ENCODE peak calls at places on chromosomes 4 and X, in seven cellular contexts. R, X, M, Y, F, Z and E are unnamed samples.
A peak's percentile ranks its signal among the peaks of the same experiment; 100 is the strongest.

GRCh38 chr4:152509595-152510209 is 26.2 kb downstream of the FBXW7 start:
- DNase-seq in Z (no peak), F (no peak), X (no peak), M (no peak), R (no peak), Y (no peak), E (no peak)

GRCh38 chr4:7134737-7135388 is 57.5 kb upstream of the SORCS2 start:
- DNase-seq in Y (peak; percentile 26), Z (peak; percentile 74), X (peak; percentile 70), F (no peak), R (peak; percentile 15), M (no peak), E (peak; percentile 97)

GRCh38 chr4:1241466-1241935 is 7.4 kb downstream of the CTBP1 start:
- DNase-seq in R (no peak), Y (no peak), F (no peak), M (peak; percentile 56), Z (no peak), X (no peak), E (no peak)

GRCh38 chr4:122450847-122451246 is 5.7 kb downstream of the IL2 start:
- DNase-seq in R (no peak), F (peak; percentile 74), Z (no peak), Y (no peak), M (no peak), X (no peak), E (peak; percentile 8)

GRCh38 chr4:19224820-19225219 is 1026.9 kb upstream of the SLIT2 start:
- DNase-seq in F (peak; percentile 38), X (no peak), Z (no peak), M (no peak), Y (no peak), R (no peak), E (peak; percentile 63)

GRCh38 chrX:41634284-41634683 is 54.5 kb upstream of the GPR34 start:
- DNase-seq in Z (no peak), Y (no peak), M (no peak), F (no peak), R (no peak), X (no peak), E (peak; percentile 31)

GRCh38 chrX:134542485-134542884 is 82.5 kb downstream of the HPRT1 start:
- DNase-seq in F (no peak), X (no peak), Y (no peak), R (peak; percentile 51), Z (peak; percentile 50), M (no peak), E (peak; percentile 61)

GRCh38 chr4:121139533-121140222 is 24.4 kb downstream of the TNIP3 start:
- DNase-seq in F (no peak), M (no peak), Y (no peak), Z (no peak), R (no peak), X (no peak), E (peak; percentile 56)

GRCh38 chr4:125573368-125573767 is 258.6 kb downstream of the FAT4 start:
- DNase-seq in M (no peak), R (no peak), X (no peak), Y (no peak), Z (no peak), F (no peak), E (no peak)

GRCh38 chrX:103356023-103356798 is at the start of gene TCEAL9:
- DNase-seq in R (peak; percentile 40), M (peak; percentile 49), X (peak; percentile 52), Y (peak; percentile 50), F (peak; percentile 65), Z (peak; percentile 71), E (peak; percentile 84)

GRCh38 chr4:57100979-57101629 is 9.1 kb downstream of the IGFBP7 start:
- DNase-seq in R (no peak), F (no peak), M (no peak), X (no peak), Z (no peak), Y (no peak), E (peak; percentile 51)

GRCh38 chr4:137125011-137125410 is 407.3 kb downstream of the PCDH18 start:
- DNase-seq in R (peak; percentile 11), F (no peak), M (no peak), Y (no peak), X (no peak), Z (no peak), E (peak; percentile 23)

GRCh38 chr4:56979674-56980073 is 978 bp downstream of the POLR2B start:
- DNase-seq in Z (no peak), F (peak; percentile 37), Y (no peak), X (no peak), R (peak; percentile 19), M (no peak), E (no peak)

GRCh38 chr4:141497627-141498026 is 138.8 kb upstream of the IL15 start:
- DNase-seq in F (no peak), M (no peak), Z (no peak), X (no peak), R (no peak), Y (no peak), E (no peak)

GRCh38 chr4:8705161-8706145 is 112.9 kb downstream of the CPZ start:
- DNase-seq in F (peak; percentile 78), Z (no peak), X (no peak), Y (no peak), R (no peak), M (peak; percentile 40), E (no peak)

GRCh38 chrX:109475174-109475891 is 6.6 kb downstream of the GUCY2F start:
- DNase-seq in F (peak; percentile 91), X (peak; percentile 44), Y (peak; percentile 26), R (peak; percentile 26), Z (peak; percentile 60), M (peak; percentile 31), E (peak; percentile 55)

GRCh38 chr4:113636877-113637276 is 124.7 kb downstream of the CAMK2D start:
- DNase-seq in Z (no peak), Y (no peak), F (no peak), R (peak; percentile 18), M (no peak), X (no peak), E (peak; percentile 81)

GRCh38 chrX:989959-990510 is 222.4 kb downstream of the CRLF2 start:
- DNase-seq in Z (peak; percentile 94), R (no peak), M (no peak), F (peak; percentile 34), X (peak; percentile 93), Y (peak; percentile 68), E (peak; percentile 68)

GRCh38 chrX:69305333-69306062 is 140.2 kb upstream of the PJA1 start:
- DNase-seq in F (peak; percentile 89), Y (no peak), M (no peak), Z (no peak), X (no peak), R (no peak), E (no peak)

GRCh38 chr4:156778606-156779005 is 193.0 kb downstream of the PDGFC start:
- DNase-seq in F (no peak), Z (no peak), R (no peak), X (no peak), Y (no peak), M (no peak), E (peak; percentile 77)

DNA sequence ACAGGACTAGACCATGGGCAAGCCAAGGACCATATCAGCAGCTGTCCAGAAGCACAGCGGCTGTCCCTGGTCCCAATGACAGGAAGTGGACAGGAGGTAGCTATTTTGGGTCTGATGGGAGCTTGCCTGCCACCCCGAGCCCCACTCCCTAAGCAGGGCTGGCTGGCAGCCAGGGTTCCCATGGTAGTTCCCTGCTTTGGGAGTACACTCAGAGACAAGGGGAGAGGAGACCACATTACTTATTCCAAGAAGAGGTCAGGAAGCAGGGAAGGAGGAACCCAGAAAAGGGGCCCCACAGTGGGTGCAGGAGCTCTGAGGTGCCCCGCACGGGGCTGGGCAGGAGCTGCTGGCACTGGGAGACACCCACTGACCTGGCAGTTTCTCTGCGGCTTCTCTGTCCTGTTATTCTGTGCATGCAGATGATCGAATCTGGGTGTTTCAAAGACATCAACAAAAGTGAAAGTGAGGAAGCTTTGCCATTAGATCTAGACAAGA is 36.3 kb downstream of the HTT-AS start:
- DNase-seq in R (no peak), F (no peak), X (no peak), Z (no peak), Y (no peak), M (no peak), E (peak; percentile 10)
- H3K4me3 ChIP-seq in R (no peak overlapping the region), F (no peak overlapping the region), X (no peak overlapping the region), Z (peak overlapping the region; percentile 5), Y (peak overlapping the region; percentile 19), M (no peak overlapping the region), E (no peak overlapping the region)

DNA sequence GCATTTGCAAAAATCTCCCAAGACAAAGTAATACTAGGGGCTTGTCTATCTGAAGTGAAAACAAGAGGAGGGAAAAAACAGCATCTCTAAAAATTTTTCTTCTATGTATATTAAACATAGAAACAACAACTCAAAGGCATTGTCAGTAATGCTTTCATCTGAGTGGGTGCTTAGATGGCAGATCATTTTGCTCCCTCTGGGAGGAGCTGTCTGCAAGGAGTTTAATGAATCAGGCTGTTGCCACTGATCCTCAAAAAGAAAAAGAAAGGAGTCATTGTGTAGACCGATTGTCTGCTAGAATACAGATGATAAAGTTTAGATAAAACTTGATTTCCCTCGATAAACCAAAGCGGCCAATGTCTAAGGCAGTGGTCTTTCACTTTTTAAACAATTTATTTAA is 49.7 kb upstream of the KLHL8 start:
- DNase-seq in Y (no peak), Z (no peak), M (no peak), R (peak; percentile 5), X (no peak), F (peak; percentile 59), E (peak; percentile 71)
- TF ChIP-seq CTCF in Y (no peak), Z (no peak), M (peak; percentile 74), R (peak; percentile 57), X (peak; percentile 20), F (peak; percentile 73), E (peak; percentile 72)

GRCh38 chrX:10159069-10159468 is 2.3 kb downstream of the CLCN4 start:
- DNase-seq in Y (no peak), R (no peak), M (no peak), Z (no peak), F (no peak), X (no peak), E (no peak)

GRCh38 chrX:10158279-10158939 is 1.6 kb downstream of the CLCN4 start:
- DNase-seq in X (no peak), F (peak; percentile 55), R (peak; percentile 37), M (no peak), Y (no peak), Z (no peak), E (no peak)

GRCh38 chrX:10156199-10157031 is at the start of gene CLCN4:
- DNase-seq in F (peak; percentile 74), Z (peak; percentile 68), Y (peak; percentile 70), X (peak; percentile 61), R (peak; percentile 80), M (peak; percentile 86), E (peak; percentile 72)

GRCh38 chrX:10157032-10157341 is 212 bp downstream of the CLCN4 start:
- DNase-seq in M (no peak), Z (no peak), Y (no peak), X (no peak), F (no peak), R (no peak), E (no peak)

DNA sequence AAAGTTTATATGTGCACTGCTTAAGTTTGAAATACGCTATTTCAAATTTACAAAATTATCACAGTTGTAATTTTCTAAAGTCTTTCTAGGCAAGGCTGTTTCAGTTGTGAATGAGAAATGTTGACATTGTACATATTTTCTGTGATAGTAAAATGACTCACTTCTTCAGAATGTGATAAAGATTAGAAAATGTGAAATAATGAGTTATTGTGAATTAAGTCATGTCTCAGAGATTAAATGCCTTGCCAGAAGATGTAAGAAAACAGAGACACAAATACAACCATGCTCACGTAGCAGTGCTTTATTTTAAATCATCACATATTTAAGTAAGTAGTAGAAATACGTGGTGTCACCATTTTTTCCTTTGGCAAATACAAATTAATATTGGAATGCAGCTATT is 770 bp downstream of the CLCN4 start:
- DNase-seq in Y (no peak), X (no peak), F (no peak), M (no peak), Z (no peak), R (no peak), E (peak; percentile 70)
- H3K4me3 ChIP-seq in Y (peak overlapping the region; percentile 37), X (no peak overlapping the region), F (peak overlapping the region; percentile 35), M (peak overlapping the region; percentile 37), Z (peak overlapping the region; percentile 30), R (peak overlapping the region; percentile 67), E (peak overlapping the region; percentile 41)

GRCh38 chr4:88211473-88212252 is 53.2 kb upstream of the ABCG2 start:
- DNase-seq in Y (peak; percentile 38), M (peak; percentile 54), R (peak; percentile 37), X (peak; percentile 43), Z (no peak), F (peak; percentile 63), E (peak; percentile 68)
- TF ChIP-seq CTCF in Y (peak; percentile 23), M (peak; percentile 69), R (peak; percentile 78), X (peak; percentile 61), Z (peak; percentile 69), F (peak; percentile 87), E (peak; percentile 55)